ENCODE peak calls at places on chromosomes 16 and 17, in four cellular contexts. One of them, this sample, is unnamed.

GRCh38 chr17:56992364-56992763 is 14.4 kb downstream of the SCPEP1 start:
- DNase-seq in fibroblast of mammary gland: no peak
- DNase-seq in fibroblast of lung: no peak
- DNase-seq in fibroblast of the aortic adventitia: no peak
- DNase-seq in this sample: no peak

GRCh38 chr16:58236231-58236690 is 38.4 kb upstream of the CSNK2A2 start:
- DNase-seq in fibroblast of the aortic adventitia: peak; percentile 54
- DNase-seq in fibroblast of lung: peak; percentile 44
- DNase-seq in fibroblast of mammary gland: peak; percentile 58
- DNase-seq in this sample: no peak

GRCh38 chr17:65685110-65685509 is 123.7 kb upstream of the AXIN2 start:
- DNase-seq in fibroblast of mammary gland: no peak
- DNase-seq in fibroblast of lung: no peak
- DNase-seq in fibroblast of the aortic adventitia: no peak
- DNase-seq in this sample: no peak

GRCh38 chr17:50815400-50815799 is 20.0 kb upstream of the WFIKKN2 start:
- DNase-seq in fibroblast of mammary gland: no peak
- DNase-seq in fibroblast of lung: no peak
- DNase-seq in fibroblast of the aortic adventitia: no peak
- DNase-seq in this sample: no peak

GRCh38 chr17:29124135-29124930 is 55.9 kb downstream of the MYO18A start:
- DNase-seq in fibroblast of the aortic adventitia: peak; percentile 85
- DNase-seq in fibroblast of mammary gland: peak; percentile 83
- DNase-seq in fibroblast of lung: peak; percentile 69
- DNase-seq in this sample: no peak

GRCh38 chr16:25100511-25100910 is 11.0 kb upstream of the LCMT1 start:
- DNase-seq in fibroblast of lung: no peak
- DNase-seq in fibroblast of mammary gland: no peak
- DNase-seq in fibroblast of the aortic adventitia: no peak
- DNase-seq in this sample: no peak

GRCh38 chr17:2734939-2735338 is 14.5 kb downstream of the CCDC92B start:
- DNase-seq in fibroblast of mammary gland: no peak
- DNase-seq in fibroblast of lung: no peak
- DNase-seq in fibroblast of the aortic adventitia: no peak
- DNase-seq in this sample: no peak

GRCh38 chr17:37476431-37477130 is 13.1 kb upstream of the DUSP14 start:
- DNase-seq in fibroblast of mammary gland: peak; percentile 82
- DNase-seq in fibroblast of lung: peak; percentile 47
- DNase-seq in fibroblast of the aortic adventitia: peak; percentile 51
- DNase-seq in this sample: no peak

GRCh38 chr16:27097671-27098275 is 31.0 kb downstream of the C16orf82 start:
- DNase-seq in fibroblast of the aortic adventitia: peak; percentile 77
- DNase-seq in fibroblast of lung: peak; percentile 43
- DNase-seq in fibroblast of mammary gland: peak; percentile 88
- DNase-seq in this sample: peak; percentile 19

GRCh38 chr16:72910371-72910770 is 137.6 kb downstream of the ZFHX3 start:
- DNase-seq in fibroblast of the aortic adventitia: no peak
- DNase-seq in fibroblast of mammary gland: no peak
- DNase-seq in fibroblast of lung: no peak
- DNase-seq in this sample: no peak

GRCh38 chr17:82907797-82908261 is 68.0 kb upstream of the ZNF750 start:
- DNase-seq in fibroblast of the aortic adventitia: peak; percentile 19
- DNase-seq in fibroblast of lung: no peak
- DNase-seq in fibroblast of mammary gland: no peak
- DNase-seq in this sample: no peak

GRCh38 chr17:59377410-59377809 is 46.0 kb downstream of the YPEL2 start:
- DNase-seq in fibroblast of lung: peak; percentile 72
- DNase-seq in fibroblast of mammary gland: peak; percentile 76
- DNase-seq in fibroblast of the aortic adventitia: peak; percentile 51
- DNase-seq in this sample: no peak

GRCh38 chr17:65560628-65561371 is 648 bp downstream of the AXIN2 start:
- DNase-seq in fibroblast of the aortic adventitia: peak; percentile 91
- DNase-seq in fibroblast of lung: peak; percentile 88
- DNase-seq in fibroblast of mammary gland: peak; percentile 84
- DNase-seq in this sample: peak; percentile 56

GRCh38 chr17:74815671-74816370 is 39.7 kb upstream of the NAT9 start:
- DNase-seq in fibroblast of lung: no peak
- DNase-seq in fibroblast of the aortic adventitia: no peak
- DNase-seq in fibroblast of mammary gland: no peak
- DNase-seq in this sample: no peak

GRCh38 chr16:535446-536405 is 8.2 kb downstream of the CAPN15 start:
- DNase-seq in fibroblast of the aortic adventitia: peak; percentile 70
- DNase-seq in fibroblast of lung: peak; percentile 79
- DNase-seq in fibroblast of mammary gland: peak; percentile 77
- DNase-seq in this sample: no peak

GRCh38 chr16:5032748-5033167 is 977 bp downstream of the NAGPA start:
- DNase-seq in fibroblast of the aortic adventitia: no peak
- DNase-seq in fibroblast of lung: no peak
- DNase-seq in fibroblast of mammary gland: no peak
- DNase-seq in this sample: no peak

GRCh38 chr16:89982318-89982717 is 33.8 kb downstream of the DEF8 start:
- DNase-seq in fibroblast of mammary gland: no peak
- DNase-seq in fibroblast of lung: no peak
- DNase-seq in fibroblast of the aortic adventitia: no peak
- DNase-seq in this sample: no peak

GRCh38 chr16:31177136-31177535 is 2.8 kb upstream of the FUS start:
- DNase-seq in fibroblast of the aortic adventitia: no peak
- DNase-seq in fibroblast of lung: peak; percentile 89
- DNase-seq in fibroblast of mammary gland: peak; percentile 66
- DNase-seq in this sample: no peak

GRCh38 chr16:88911148-88911945 is 44.9 kb upstream of the PABPN1L start:
- DNase-seq in fibroblast of mammary gland: no peak
- DNase-seq in fibroblast of lung: no peak
- DNase-seq in fibroblast of the aortic adventitia: no peak
- DNase-seq in this sample: no peak

GRCh38 chr17:77756846-77757610 is 201.5 kb upstream of the TNRC6C start:
- DNase-seq in fibroblast of mammary gland: no peak
- DNase-seq in fibroblast of lung: no peak
- DNase-seq in fibroblast of the aortic adventitia: no peak
- DNase-seq in this sample: no peak

GRCh38 chr16:51152691-51153261 is 1.7 kb upstream of the SALL1 start:
- DNase-seq in fibroblast of mammary gland: peak; percentile 47
- DNase-seq in fibroblast of lung: no peak
- DNase-seq in fibroblast of the aortic adventitia: peak; percentile 55
- DNase-seq in this sample: no peak

GRCh38 chr16:88606146-88606757 is 32.1 kb upstream of the IL17C start:
- DNase-seq in fibroblast of the aortic adventitia: no peak
- DNase-seq in fibroblast of lung: no peak
- DNase-seq in fibroblast of mammary gland: no peak
- DNase-seq in this sample: no peak

GRCh38 chr17:28950017-28950751 is 1.1 kb downstream of the PHF12 start:
- DNase-seq in fibroblast of the aortic adventitia: peak; percentile 43
- DNase-seq in fibroblast of lung: peak; percentile 63
- DNase-seq in fibroblast of mammary gland: peak; percentile 40
- DNase-seq in this sample: no peak

GRCh38 chr17:66383353-66383752 is 80.9 kb downstream of the PRKCA start:
- DNase-seq in fibroblast of lung: peak; percentile 97
- DNase-seq in fibroblast of mammary gland: peak; percentile 98
- DNase-seq in fibroblast of the aortic adventitia: peak; percentile 99
- DNase-seq in this sample: peak; percentile 75

GRCh38 chr16:10447289-10447688 is 61.4 kb downstream of the ATF7IP2 start:
- DNase-seq in fibroblast of mammary gland: no peak
- DNase-seq in fibroblast of the aortic adventitia: no peak
- DNase-seq in fibroblast of lung: peak; percentile 3
- DNase-seq in this sample: no peak

GRCh38 chr17:74840989-74841666 is 18.6 kb downstream of the GRIN2C start:
- DNase-seq in fibroblast of the aortic adventitia: peak; percentile 51
- DNase-seq in fibroblast of lung: peak; percentile 27
- DNase-seq in fibroblast of mammary gland: peak; percentile 40
- DNase-seq in this sample: no peak

GRCh38 chr16:87395181-87395842 is 3.2 kb downstream of the MAP1LC3B start:
- DNase-seq in fibroblast of lung: no peak
- DNase-seq in fibroblast of the aortic adventitia: no peak
- DNase-seq in fibroblast of mammary gland: no peak
- DNase-seq in this sample: no peak

GRCh38 chr17:63949576-63950250 is 17.6 kb upstream of the CD79B start:
- DNase-seq in fibroblast of lung: no peak
- DNase-seq in fibroblast of the aortic adventitia: no peak
- DNase-seq in fibroblast of mammary gland: no peak
- DNase-seq in this sample: no peak

GRCh38 chr17:63947711-63948330 is 15.7 kb upstream of the CD79B start:
- DNase-seq in fibroblast of mammary gland: no peak
- DNase-seq in fibroblast of the aortic adventitia: no peak
- DNase-seq in fibroblast of lung: no peak
- DNase-seq in this sample: no peak

GRCh38 chr17:63954402-63955063 is 18.2 kb downstream of the SCN4A start:
- DNase-seq in fibroblast of the aortic adventitia: no peak
- DNase-seq in fibroblast of mammary gland: no peak
- DNase-seq in fibroblast of lung: no peak
- DNase-seq in this sample: no peak

GRCh38 chr17:63948521-63948920 is 16.4 kb upstream of the CD79B start:
- DNase-seq in fibroblast of lung: no peak
- DNase-seq in fibroblast of mammary gland: no peak
- DNase-seq in fibroblast of the aortic adventitia: no peak
- DNase-seq in this sample: no peak

DNA sequence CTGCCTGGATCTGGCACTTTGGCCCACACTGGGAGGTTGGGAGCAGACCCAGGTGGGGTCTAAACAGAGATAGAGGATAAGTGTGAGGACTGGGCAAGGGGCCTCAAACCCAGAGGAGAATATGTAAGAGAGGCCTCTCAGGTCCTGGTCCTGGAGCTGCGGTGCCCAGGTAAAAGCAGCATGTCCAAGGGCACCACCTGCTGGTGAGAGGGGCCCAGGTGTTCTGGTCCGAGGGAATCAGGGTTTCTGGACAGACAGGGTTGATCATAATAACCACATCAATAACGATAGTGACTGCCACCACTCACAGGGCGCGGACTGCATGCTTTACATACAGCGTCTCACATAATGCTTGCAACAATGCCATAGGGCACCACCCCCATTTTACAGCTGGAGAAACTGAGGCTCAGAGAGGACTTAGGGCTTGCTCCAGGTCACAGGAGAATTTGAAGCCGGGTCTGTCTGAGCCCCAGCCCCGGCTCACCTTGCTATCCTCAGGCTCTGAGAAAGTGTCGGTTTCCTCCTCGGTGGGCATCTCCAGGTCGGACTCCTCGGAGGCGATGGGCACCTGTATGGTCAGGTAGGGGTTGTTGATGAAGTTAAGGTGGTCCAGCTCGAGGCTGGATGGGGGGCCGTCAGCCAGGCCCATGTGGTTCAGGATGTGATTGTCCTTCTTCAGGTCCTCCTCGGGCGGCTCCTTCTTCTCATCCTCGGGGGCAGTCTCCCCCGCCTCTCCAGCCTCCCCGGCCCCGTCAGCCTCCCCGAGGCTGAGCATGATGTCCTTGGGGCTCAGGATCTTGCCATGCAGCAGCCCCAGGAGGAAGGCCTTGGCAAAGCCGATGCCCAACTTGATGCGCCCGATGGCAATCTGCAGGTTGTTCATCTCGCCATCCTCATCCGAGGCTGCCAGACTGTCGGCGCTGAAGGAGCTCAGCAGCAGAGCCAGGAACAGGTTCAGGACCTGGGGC is 19.1 kb upstream of the CD79B start:
- DNase-seq in fibroblast of mammary gland: no peak
- DNase-seq in fibroblast of lung: no peak
- DNase-seq in fibroblast of the aortic adventitia: no peak
- DNase-seq in this sample: no peak
- TF ChIP-seq CTCF in fibroblast of mammary gland: peak; percentile 15
- TF ChIP-seq CTCF in fibroblast of lung: no peak
- TF ChIP-seq CTCF in fibroblast of the aortic adventitia: peak; percentile 9
- TF ChIP-seq CTCF in this sample: peak; percentile 11

DNA sequence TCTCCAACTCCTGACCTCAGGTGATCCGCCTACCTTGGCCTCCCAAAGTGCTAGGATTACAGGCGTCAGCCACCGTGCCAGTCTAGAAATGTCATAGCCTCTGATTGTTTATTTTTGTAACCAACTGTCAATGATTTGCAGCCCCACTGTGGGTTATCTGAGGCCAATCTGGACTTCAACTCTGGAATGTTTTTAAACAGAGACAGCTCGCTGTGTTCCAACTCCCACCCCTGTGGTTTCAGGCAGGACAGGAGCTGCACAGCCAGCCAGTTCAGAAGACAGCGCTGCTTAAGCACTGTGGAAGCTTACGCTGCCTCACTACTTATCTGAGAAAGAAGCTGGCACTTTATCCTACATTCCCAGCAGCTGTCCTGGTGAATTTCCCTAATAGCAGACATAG is 19.5 kb downstream of the MRM3 start:
- DNase-seq in fibroblast of lung: peak; percentile 62
- DNase-seq in fibroblast of mammary gland: no peak
- DNase-seq in fibroblast of the aortic adventitia: peak; percentile 9
- DNase-seq in this sample: no peak
- TF ChIP-seq CTCF in fibroblast of lung: no peak
- TF ChIP-seq CTCF in fibroblast of mammary gland: no peak
- TF ChIP-seq CTCF in fibroblast of the aortic adventitia: no peak
- TF ChIP-seq CTCF in this sample: no peak

GRCh38 chr16:84960942-84961341 is 50.4 kb downstream of the ZDHHC7 start:
- DNase-seq in fibroblast of the aortic adventitia: no peak
- DNase-seq in fibroblast of lung: no peak
- DNase-seq in fibroblast of mammary gland: no peak
- DNase-seq in this sample: no peak

GRCh38 chr16:84957192-84957591 is 54.1 kb downstream of the ZDHHC7 start:
- DNase-seq in fibroblast of mammary gland: no peak
- DNase-seq in fibroblast of lung: no peak
- DNase-seq in fibroblast of the aortic adventitia: no peak
- DNase-seq in this sample: no peak

GRCh38 chr16:84957792-84958191 is 53.5 kb downstream of the ZDHHC7 start:
- DNase-seq in fibroblast of the aortic adventitia: no peak
- DNase-seq in fibroblast of mammary gland: no peak
- DNase-seq in fibroblast of lung: no peak
- DNase-seq in this sample: no peak

GRCh38 chr16:84959784-84960417 is 51.4 kb downstream of the ZDHHC7 start:
- DNase-seq in fibroblast of the aortic adventitia: no peak
- DNase-seq in fibroblast of lung: no peak
- DNase-seq in fibroblast of mammary gland: no peak
- DNase-seq in this sample: no peak

GRCh38 chr16:84959045-84959576 is 52.2 kb downstream of the ZDHHC7 start:
- DNase-seq in fibroblast of lung: no peak
- DNase-seq in fibroblast of the aortic adventitia: no peak
- DNase-seq in fibroblast of mammary gland: no peak
- DNase-seq in this sample: no peak
- TF ChIP-seq CTCF in fibroblast of lung: peak; percentile 7
- TF ChIP-seq CTCF in fibroblast of the aortic adventitia: no peak
- TF ChIP-seq CTCF in fibroblast of mammary gland: peak; percentile 7
- TF ChIP-seq CTCF in this sample: peak; percentile 4

DNA sequence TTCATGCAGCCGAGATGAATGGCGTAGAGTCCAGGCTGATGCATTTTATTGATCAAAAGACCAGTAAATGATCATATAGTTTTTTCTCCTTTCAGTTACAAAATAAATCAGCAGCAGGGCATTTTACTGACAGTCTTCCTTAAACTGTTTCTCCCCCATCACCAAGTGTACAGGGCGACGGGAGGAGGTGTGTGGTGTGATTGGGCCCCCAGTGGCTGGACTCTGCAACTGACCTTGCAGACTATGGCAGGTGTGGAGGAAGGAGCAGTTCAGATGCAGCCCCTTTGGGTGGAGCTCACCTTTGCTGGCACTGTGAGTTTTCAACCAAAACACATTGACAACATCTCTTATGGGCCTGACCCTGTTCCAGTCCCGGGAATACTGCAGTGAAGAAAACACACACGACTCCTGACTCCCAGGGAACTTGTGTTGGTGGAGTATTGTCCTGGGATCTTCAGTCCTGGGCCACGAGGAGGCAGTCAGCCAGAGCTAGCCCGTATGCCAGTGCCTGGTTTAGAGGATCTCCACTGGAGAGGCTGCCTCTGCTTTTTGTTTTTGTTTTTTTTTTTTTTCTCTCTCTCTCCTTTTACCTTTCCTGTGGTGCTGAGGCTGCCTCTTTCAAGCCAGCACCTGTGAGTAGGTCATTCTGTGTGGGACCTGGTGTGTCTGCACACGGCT is 29.8 kb downstream of the KIAA0513 start:
- DNase-seq in fibroblast of the aortic adventitia: no peak
- DNase-seq in fibroblast of lung: no peak
- DNase-seq in fibroblast of mammary gland: no peak
- DNase-seq in this sample: no peak
- TF ChIP-seq CTCF in fibroblast of the aortic adventitia: peak; percentile 22
- TF ChIP-seq CTCF in fibroblast of lung: no peak
- TF ChIP-seq CTCF in fibroblast of mammary gland: no peak
- TF ChIP-seq CTCF in this sample: peak; percentile 3

This sample was measured in AG09319.